ENCODE peak calls at places on chromosomes 16 and 17, in six cellular contexts. One of them, this sample, is unnamed.

GRCh38 chr16:79047337-79047736 is 553.2 kb downstream of the MAF start:
- DNase-seq in NCI-H748 treated with DMSO at 0.1 percent for 48 hours: peak
- DNase-seq in iPS-NIHi11: peak
- DNase-seq in naive thymus-derived CD8-positive, alpha-beta T cell: no peak
- DNase-seq in H9: no peak
- DNase-seq in NCI-H1417: no peak
- DNase-seq in this sample: no peak

GRCh38 chr16:56910654-56911539 is 21.0 kb upstream of the HERPUD1 start:
- DNase-seq in NCI-H748 treated with DMSO at 0.1 percent for 48 hours: no peak
- DNase-seq in iPS-NIHi11: no peak
- DNase-seq in naive thymus-derived CD8-positive, alpha-beta T cell: no peak
- DNase-seq in H9: no peak
- DNase-seq in NCI-H1417: no peak
- DNase-seq in this sample: no peak

GRCh38 chr17:63275318-63275967 is 170.7 kb downstream of the CYB561 start:
- DNase-seq in NCI-H748 treated with DMSO at 0.1 percent for 48 hours: no peak
- DNase-seq in iPS-NIHi11: peak
- DNase-seq in naive thymus-derived CD8-positive, alpha-beta T cell: no peak
- DNase-seq in H9: no peak
- DNase-seq in NCI-H1417: no peak
- DNase-seq in this sample: no peak

GRCh38 chr17:7969434-7969833 is 33.0 kb upstream of the GUCY2D start:
- DNase-seq in NCI-H748 treated with DMSO at 0.1 percent for 48 hours: no peak
- DNase-seq in iPS-NIHi11: no peak
- DNase-seq in naive thymus-derived CD8-positive, alpha-beta T cell: no peak
- DNase-seq in H9: no peak
- DNase-seq in NCI-H1417: no peak
- DNase-seq in this sample: no peak

GRCh38 chr16:50616883-50617629 is 64.1 kb downstream of the SNX20 start:
- DNase-seq in NCI-H748 treated with DMSO at 0.1 percent for 48 hours: no peak
- DNase-seq in iPS-NIHi11: no peak
- DNase-seq in naive thymus-derived CD8-positive, alpha-beta T cell: no peak
- DNase-seq in H9: no peak
- DNase-seq in NCI-H1417: no peak
- DNase-seq in this sample: no peak

GRCh38 chr16:52318259-52319008 is 228.5 kb downstream of the TOX3 start:
- DNase-seq in NCI-H748 treated with DMSO at 0.1 percent for 48 hours: peak
- DNase-seq in iPS-NIHi11: no peak
- DNase-seq in naive thymus-derived CD8-positive, alpha-beta T cell: no peak
- DNase-seq in H9: no peak
- DNase-seq in NCI-H1417: peak
- DNase-seq in this sample: peak

GRCh38 chr16:27114006-27114405 is 47.3 kb downstream of the C16orf82 start:
- DNase-seq in NCI-H748 treated with DMSO at 0.1 percent for 48 hours: no peak
- DNase-seq in iPS-NIHi11: no peak
- DNase-seq in naive thymus-derived CD8-positive, alpha-beta T cell: no peak
- DNase-seq in H9: no peak
- DNase-seq in NCI-H1417: no peak
- DNase-seq in this sample: no peak

GRCh38 chr16:70695351-70696070 is 9.7 kb upstream of the MTSS2 start:
- DNase-seq in NCI-H748 treated with DMSO at 0.1 percent for 48 hours: no peak
- DNase-seq in iPS-NIHi11: no peak
- DNase-seq in naive thymus-derived CD8-positive, alpha-beta T cell: no peak
- DNase-seq in H9: no peak
- DNase-seq in NCI-H1417: peak
- DNase-seq in this sample: no peak

GRCh38 chr16:30656974-30657865 is 1.0 kb upstream of the FBRS start:
- DNase-seq in NCI-H748 treated with DMSO at 0.1 percent for 48 hours: no peak
- DNase-seq in iPS-NIHi11: no peak
- DNase-seq in naive thymus-derived CD8-positive, alpha-beta T cell: no peak
- DNase-seq in H9: no peak
- DNase-seq in NCI-H1417: no peak
- DNase-seq in this sample: peak

GRCh38 chr16:84184775-84185174 is 2.1 kb downstream of the TAF1C start:
- DNase-seq in NCI-H748 treated with DMSO at 0.1 percent for 48 hours: no peak
- DNase-seq in iPS-NIHi11: no peak
- DNase-seq in naive thymus-derived CD8-positive, alpha-beta T cell: no peak
- DNase-seq in H9: no peak
- DNase-seq in NCI-H1417: no peak
- DNase-seq in this sample: no peak

This sample was measured in NCI-H774.